ENCODE peak calls at places on chromosomes 6 and 20, in five cellular contexts. O is body of pancreas, B is A549, Y is lower leg skin, R is IMR-90. W is an unnamed sample.

GRCh38 chr6:43636312-43636667 is 650 bp downstream of the MAD2L1BP start:
- DNase-seq in Y (no peak), R (peak; percentile 11), B (no peak), O (no peak), W (no peak)

GRCh38 chr20:380763-381580 is 412 bp downstream of the TRIB3 start:
- DNase-seq in B (peak; percentile 84), O (peak; percentile 51), R (peak; percentile 57), Y (peak; percentile 92), W (peak; percentile 70)

GRCh38 chr6:116535109-116535508 is 10.4 kb downstream of the TRAPPC3L start:
- DNase-seq in B (no peak), Y (no peak), R (peak; percentile 31), O (no peak), W (no peak)

GRCh38 chr6:14804444-14805210 is 441.2 kb upstream of the JARID2 start:
- DNase-seq in Y (peak; percentile 94), B (no peak), R (peak; percentile 86), O (peak; percentile 63), W (peak; percentile 87)

GRCh38 chr6:36912583-36912982 is 26.8 kb downstream of the C6orf89 start:
- DNase-seq in R (peak; percentile 89), B (no peak), O (no peak), Y (no peak), W (no peak)

GRCh38 chr6:146598785-146599405 is at the start of gene ADGB:
- DNase-seq in R (peak; percentile 35), O (peak; percentile 55), B (peak; percentile 11), Y (no peak), W (peak; percentile 75)

GRCh38 chr6:17640477-17640917 is 40.4 kb downstream of the FAM8A1 start:
- DNase-seq in O (no peak), R (peak; percentile 35), Y (no peak), B (peak; percentile 20), W (no peak)

GRCh38 chr6:31070711-31071197 is 41.6 kb downstream of the C6orf15 start:
- DNase-seq in R (peak; percentile 84), Y (no peak), O (peak; percentile 65), B (peak; percentile 75), W (no peak)

GRCh38 chr6:52102330-52102932 is 15.0 kb upstream of the PKHD1 start:
- DNase-seq in R (no peak), B (no peak), O (no peak), Y (no peak), W (no peak)

GRCh38 chr6:150134280-150134920 is 8.4 kb upstream of the PPP1R14C start:
- DNase-seq in R (no peak), O (no peak), Y (no peak), B (no peak), W (no peak)

GRCh38 chr20:47389867-47390347 is 33.4 kb upstream of the ZMYND8 start:
- DNase-seq in O (no peak), B (peak; percentile 100), R (peak; percentile 53), Y (no peak), W (no peak)
- TF ChIP-seq POLR2A in O (no peak), B (no peak), R (no peak), Y (no peak), W (no peak)

GRCh38 chr6:108365488-108365887 is 70.6 kb downstream of the AFG1L start:
- DNase-seq in O (no peak), B (no peak), R (no peak), Y (no peak), W (no peak)

GRCh38 chr6:108366236-108366635 is 71.4 kb downstream of the AFG1L start:
- DNase-seq in B (no peak), R (no peak), O (no peak), Y (no peak), W (no peak)

GRCh38 chr6:108363756-108364356 is 69.0 kb downstream of the AFG1L start:
- DNase-seq in R (no peak), Y (no peak), O (no peak), B (no peak), W (no peak)

GRCh38 chr6:108363113-108363512 is 68.3 kb downstream of the AFG1L start:
- DNase-seq in R (no peak), B (no peak), O (no peak), Y (no peak), W (no peak)

DNA sequence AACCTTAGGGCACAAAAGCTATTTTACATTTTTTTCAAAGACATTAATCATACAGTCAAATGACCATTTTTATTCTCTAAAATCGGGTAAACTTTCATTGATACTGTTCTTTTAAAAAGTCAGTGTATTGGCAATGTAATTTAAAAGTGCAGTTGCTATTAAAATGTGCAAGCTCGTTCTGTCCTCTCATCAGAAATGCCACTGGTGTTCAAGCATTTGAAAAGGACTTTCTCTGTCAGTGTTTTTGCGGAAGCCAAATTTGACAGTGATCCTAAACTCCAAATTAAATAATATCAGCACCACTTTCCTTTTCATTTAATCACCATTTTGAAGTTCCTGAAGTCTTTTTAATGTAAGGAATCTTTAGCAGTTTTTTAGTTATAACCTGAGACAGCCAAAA is 69.6 kb downstream of the AFG1L start:
- DNase-seq in B (no peak), Y (no peak), O (no peak), R (no peak), W (no peak)
- H3K4me3 ChIP-seq in B (no peak overlapping the region), Y (no peak overlapping the region), O (no peak overlapping the region), R (no peak overlapping the region), W (peak overlapping the region; percentile 31)

GRCh38 chr20:62039738-62040137 is 25.9 kb downstream of the TAF4 start:
- DNase-seq in B (no peak), Y (no peak), O (no peak), R (no peak), W (no peak)
- TF ChIP-seq POLR2A in B (no peak), Y (no peak), O (no peak), R (no peak), W (no peak)

DNA sequence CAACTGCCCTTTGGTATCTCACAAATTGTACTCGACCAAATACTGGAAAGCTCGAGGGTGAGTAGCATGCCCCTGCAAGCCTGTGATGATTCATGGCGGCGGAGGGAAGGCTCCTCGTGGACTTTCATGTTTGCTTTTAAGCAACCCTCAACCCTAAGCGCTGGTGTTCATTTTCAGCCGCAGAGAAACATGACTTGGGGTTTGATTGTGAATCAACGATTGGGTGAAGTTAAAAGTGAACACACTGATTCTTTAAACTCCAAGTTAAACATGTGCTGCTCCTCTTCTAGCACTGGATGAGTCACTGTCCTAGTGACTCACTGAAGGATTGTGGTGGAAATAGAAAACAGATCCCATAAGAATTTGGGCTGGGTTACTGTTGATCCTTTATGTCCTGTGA is 8.3 kb downstream of the CD109 start:
- DNase-seq in O (no peak), R (peak; percentile 99), B (peak; percentile 83), Y (no peak), W (no peak)
- H3K4me3 ChIP-seq in O (no peak overlapping the region), R (no peak overlapping the region), B (no peak overlapping the region), Y (no peak overlapping the region), W (no peak overlapping the region)

GRCh38 chr6:169212897-169213813 is 40.5 kb downstream of the THBS2 start:
- DNase-seq in R (peak; percentile 84), Y (peak; percentile 97), B (peak; percentile 87), O (peak; percentile 94), W (peak; percentile 92)
- TF ChIP-seq POLR2A in R (peak; percentile 24), Y (no peak), B (peak; percentile 51), O (peak; percentile 58), W (no peak)

DNA sequence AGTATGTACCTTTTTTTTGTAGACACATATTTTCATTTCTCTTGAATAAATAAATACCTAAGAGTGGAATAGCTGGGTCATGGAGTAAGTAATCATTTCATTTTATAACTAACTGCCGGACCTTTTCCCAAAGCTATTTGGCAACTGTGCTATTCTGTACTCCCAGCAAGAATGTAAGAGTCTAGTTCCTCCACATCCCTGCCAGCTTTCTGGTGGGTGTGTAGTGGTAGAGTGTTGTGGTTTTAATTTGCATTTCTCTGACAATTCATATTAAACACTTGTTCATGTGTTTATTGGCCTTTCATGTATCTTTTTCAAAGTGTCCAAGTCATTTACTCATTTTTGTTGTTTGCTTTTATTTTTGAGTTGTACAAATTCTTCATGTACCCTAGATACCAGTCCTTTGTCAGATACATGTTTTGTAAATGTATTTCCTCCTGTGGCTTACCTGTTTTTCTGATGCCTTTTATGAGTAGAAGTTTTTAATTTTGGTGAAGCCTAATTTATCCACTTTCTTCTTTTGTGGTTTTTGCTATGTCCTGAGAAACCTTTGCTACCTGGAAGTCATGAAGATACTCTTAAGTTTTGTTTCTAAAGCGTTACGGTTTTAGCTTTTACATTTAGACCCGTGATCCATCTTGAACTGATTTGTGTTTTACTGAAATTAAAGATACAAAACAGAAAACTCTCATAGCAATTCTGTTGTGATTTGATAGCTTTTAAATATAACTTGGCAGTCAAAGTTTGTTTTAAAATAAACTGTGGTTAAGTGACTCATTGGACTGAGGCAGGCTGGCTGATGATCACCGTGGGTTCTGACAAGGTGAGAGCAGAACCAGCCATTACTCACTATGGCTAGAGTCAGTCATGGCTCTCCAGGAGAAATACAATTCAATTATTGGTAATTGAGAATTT is 7.9 kb downstream of the MYLIP start:
- DNase-seq in O (peak; percentile 26), R (peak; percentile 92), B (peak; percentile 5), Y (no peak), W (no peak)
- H3K4me3 ChIP-seq in O (no peak overlapping the region), R (no peak overlapping the region), B (no peak overlapping the region), Y (no peak overlapping the region), W (no peak overlapping the region)

DNA sequence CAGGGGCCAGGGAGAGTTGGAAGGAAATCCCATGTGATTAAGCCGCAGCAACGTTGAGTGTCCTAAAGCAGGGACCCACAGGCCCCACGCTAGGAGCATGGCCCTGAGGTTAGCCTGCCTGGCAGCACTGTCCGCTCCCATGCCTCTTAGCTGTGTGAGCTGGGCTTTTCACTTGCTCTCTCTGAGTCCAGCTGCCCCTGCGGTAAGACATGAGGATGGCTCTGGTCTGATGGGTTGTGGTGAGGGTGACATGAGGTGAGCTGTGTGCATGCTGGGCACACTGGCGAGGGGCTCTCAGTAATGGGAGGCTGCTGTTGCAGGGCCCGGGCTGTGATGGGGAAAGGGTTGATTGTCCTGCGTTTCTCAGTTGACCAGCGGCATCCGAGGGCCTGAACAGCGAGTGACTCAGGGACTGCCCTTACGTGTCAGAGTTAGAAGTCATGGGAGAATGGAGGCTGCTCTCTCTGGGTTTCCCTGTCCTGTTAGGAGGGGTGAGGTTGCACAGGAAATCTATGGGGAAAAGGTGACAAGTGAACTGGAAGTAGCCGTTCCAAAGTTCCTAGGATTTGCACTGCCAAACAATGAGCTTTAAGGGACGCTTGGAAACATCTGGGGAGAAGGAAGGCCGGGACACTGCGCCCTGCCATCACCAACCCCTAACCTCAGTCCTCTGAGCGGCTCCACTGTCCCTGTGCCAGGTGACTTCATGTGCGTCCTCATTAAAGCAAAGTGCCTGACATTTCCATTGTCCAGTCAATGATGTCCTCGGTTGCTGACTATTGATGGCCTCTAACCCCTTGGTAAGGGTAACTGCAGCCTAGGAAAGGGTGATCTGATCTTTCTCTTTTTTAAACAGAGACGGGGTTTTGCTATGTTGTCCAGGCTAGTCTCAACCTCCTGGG is 51.3 kb downstream of the ADNP start:
- DNase-seq in B (no peak), O (no peak), R (no peak), Y (peak; percentile 80), W (no peak)
- TF ChIP-seq POLR2A in B (no peak), O (no peak), R (no peak), Y (no peak), W (no peak)

GRCh38 chr20:1415667-1416468 is 23.0 kb upstream of the FKBP1A start:
- DNase-seq in B (peak; percentile 94), O (no peak), Y (no peak), R (peak; percentile 97), W (no peak)
- H3K4me3 ChIP-seq in B (no peak overlapping the region), O (no peak overlapping the region), Y (no peak overlapping the region), R (no peak overlapping the region), W (no peak overlapping the region)

GRCh38 chr6:39934060-39934757 is at the start of gene MOCS1:
- DNase-seq in O (peak; percentile 85), R (peak; percentile 47), B (peak; percentile 42), Y (peak; percentile 96), W (peak; percentile 91)
- TF ChIP-seq POLR2A in O (peak; percentile 77), R (no peak), B (peak; percentile 10), Y (no peak), W (peak; percentile 80)